ENCODE peak calls at places on chromosome 3, in six cellular contexts. One of them, this sample, is unnamed.

GRCh38 chr3:194030372-194030771 is 105.6 kb upstream of the HES1 start:
- DNase-seq in NCI-H345: peak
- DNase-seq in stimulated activated CD4-positive, alpha-beta T cell treated with anti-CD3 and anti-CD28 coated beads, Interleukin-4, amount 100 ng/mL, for 1 hour: no peak
- DNase-seq in amygdala: no peak
- DNase-seq in left cardiac atrium: no peak
- DNase-seq in AG04450: no peak
- DNase-seq in this sample: peak

GRCh38 chr3:46208167-46208704 is at the start of gene CCR1:
- DNase-seq in NCI-H345: no peak
- DNase-seq in stimulated activated CD4-positive, alpha-beta T cell treated with anti-CD3 and anti-CD28 coated beads, Interleukin-4, amount 100 ng/mL, for 1 hour: peak
- DNase-seq in amygdala: no peak
- DNase-seq in left cardiac atrium: peak
- DNase-seq in AG04450: no peak
- DNase-seq in this sample: no peak

GRCh38 chr3:16913264-16913580 is 28.5 kb downstream of the PLCL2 start:
- DNase-seq in NCI-H345: no peak
- DNase-seq in stimulated activated CD4-positive, alpha-beta T cell treated with anti-CD3 and anti-CD28 coated beads, Interleukin-4, amount 100 ng/mL, for 1 hour: no peak
- DNase-seq in amygdala: no peak
- DNase-seq in left cardiac atrium: no peak
- DNase-seq in AG04450: no peak
- DNase-seq in this sample: no peak

GRCh38 chr3:192727032-192727847 is at the start of gene FGF12:
- DNase-seq in NCI-H345: peak
- DNase-seq in stimulated activated CD4-positive, alpha-beta T cell treated with anti-CD3 and anti-CD28 coated beads, Interleukin-4, amount 100 ng/mL, for 1 hour: peak
- DNase-seq in amygdala: peak
- DNase-seq in left cardiac atrium: peak
- DNase-seq in AG04450: no peak
- DNase-seq in this sample: peak

GRCh38 chr3:143977326-143978262 is 6.0 kb downstream of the DIPK2A start:
- DNase-seq in NCI-H345: no peak
- DNase-seq in stimulated activated CD4-positive, alpha-beta T cell treated with anti-CD3 and anti-CD28 coated beads, Interleukin-4, amount 100 ng/mL, for 1 hour: no peak
- DNase-seq in amygdala: no peak
- DNase-seq in left cardiac atrium: no peak
- DNase-seq in AG04450: no peak
- DNase-seq in this sample: no peak

GRCh38 chr3:107690522-107691138 is 167.9 kb downstream of the BBX start:
- DNase-seq in NCI-H345: peak
- DNase-seq in stimulated activated CD4-positive, alpha-beta T cell treated with anti-CD3 and anti-CD28 coated beads, Interleukin-4, amount 100 ng/mL, for 1 hour: no peak
- DNase-seq in amygdala: no peak
- DNase-seq in left cardiac atrium: no peak
- DNase-seq in AG04450: peak
- DNase-seq in this sample: no peak

GRCh38 chr3:192128922-192129321 is 598.4 kb downstream of the FGF12 start:
- DNase-seq in NCI-H345: peak
- DNase-seq in stimulated activated CD4-positive, alpha-beta T cell treated with anti-CD3 and anti-CD28 coated beads, Interleukin-4, amount 100 ng/mL, for 1 hour: no peak
- DNase-seq in amygdala: no peak
- DNase-seq in left cardiac atrium: no peak
- DNase-seq in AG04450: no peak
- DNase-seq in this sample: no peak

GRCh38 chr3:177597325-177598109 is 400.2 kb upstream of the TBL1XR1 start:
- DNase-seq in NCI-H345: peak
- DNase-seq in stimulated activated CD4-positive, alpha-beta T cell treated with anti-CD3 and anti-CD28 coated beads, Interleukin-4, amount 100 ng/mL, for 1 hour: no peak
- DNase-seq in amygdala: no peak
- DNase-seq in left cardiac atrium: peak
- DNase-seq in AG04450: no peak
- DNase-seq in this sample: peak

GRCh38 chr3:186901135-186901734 is 29.1 kb upstream of the ST6GAL1 start:
- DNase-seq in NCI-H345: no peak
- DNase-seq in stimulated activated CD4-positive, alpha-beta T cell treated with anti-CD3 and anti-CD28 coated beads, Interleukin-4, amount 100 ng/mL, for 1 hour: no peak
- DNase-seq in amygdala: no peak
- DNase-seq in left cardiac atrium: no peak
- DNase-seq in AG04450: no peak
- DNase-seq in this sample: no peak

GRCh38 chr3:94336076-94336741 is 273.3 kb downstream of the NSUN3 start:
- DNase-seq in NCI-H345: no peak
- DNase-seq in stimulated activated CD4-positive, alpha-beta T cell treated with anti-CD3 and anti-CD28 coated beads, Interleukin-4, amount 100 ng/mL, for 1 hour: no peak
- DNase-seq in amygdala: no peak
- DNase-seq in left cardiac atrium: no peak
- DNase-seq in AG04450: peak
- DNase-seq in this sample: no peak

GRCh38 chr3:16927485-16927884 is 42.7 kb downstream of the PLCL2 start:
- DNase-seq in NCI-H345: no peak
- DNase-seq in stimulated activated CD4-positive, alpha-beta T cell treated with anti-CD3 and anti-CD28 coated beads, Interleukin-4, amount 100 ng/mL, for 1 hour: peak
- DNase-seq in amygdala: no peak
- DNase-seq in left cardiac atrium: no peak
- DNase-seq in AG04450: no peak
- DNase-seq in this sample: no peak

GRCh38 chr3:49864505-49864904 is 5.2 kb downstream of the CAMKV start:
- DNase-seq in NCI-H345: no peak
- DNase-seq in stimulated activated CD4-positive, alpha-beta T cell treated with anti-CD3 and anti-CD28 coated beads, Interleukin-4, amount 100 ng/mL, for 1 hour: no peak
- DNase-seq in amygdala: no peak
- DNase-seq in left cardiac atrium: no peak
- DNase-seq in AG04450: no peak
- DNase-seq in this sample: no peak

GRCh38 chr3:144162042-144162441 is 190.4 kb downstream of the DIPK2A start:
- DNase-seq in NCI-H345: peak
- DNase-seq in stimulated activated CD4-positive, alpha-beta T cell treated with anti-CD3 and anti-CD28 coated beads, Interleukin-4, amount 100 ng/mL, for 1 hour: no peak
- DNase-seq in amygdala: no peak
- DNase-seq in left cardiac atrium: no peak
- DNase-seq in AG04450: peak
- DNase-seq in this sample: no peak

GRCh38 chr3:195441971-195442572 is 748 bp downstream of the ACAP2 start:
- DNase-seq in NCI-H345: peak
- DNase-seq in stimulated activated CD4-positive, alpha-beta T cell treated with anti-CD3 and anti-CD28 coated beads, Interleukin-4, amount 100 ng/mL, for 1 hour: peak
- DNase-seq in amygdala: peak
- DNase-seq in left cardiac atrium: peak
- DNase-seq in AG04450: no peak
- DNase-seq in this sample: peak

GRCh38 chr3:129121016-129121791 is 400 bp downstream of the RAB43 start:
- DNase-seq in NCI-H345: no peak
- DNase-seq in stimulated activated CD4-positive, alpha-beta T cell treated with anti-CD3 and anti-CD28 coated beads, Interleukin-4, amount 100 ng/mL, for 1 hour: peak
- DNase-seq in amygdala: no peak
- DNase-seq in left cardiac atrium: no peak
- DNase-seq in AG04450: no peak
- DNase-seq in this sample: no peak

GRCh38 chr3:25696019-25696418 is 31.3 kb upstream of the TOP2B start:
- DNase-seq in NCI-H345: no peak
- DNase-seq in stimulated activated CD4-positive, alpha-beta T cell treated with anti-CD3 and anti-CD28 coated beads, Interleukin-4, amount 100 ng/mL, for 1 hour: no peak
- DNase-seq in amygdala: no peak
- DNase-seq in left cardiac atrium: peak
- DNase-seq in AG04450: no peak
- DNase-seq in this sample: no peak

GRCh38 chr3:139241783-139242182 is 102.0 kb upstream of the MRPS22 start:
- DNase-seq in NCI-H345: no peak
- DNase-seq in stimulated activated CD4-positive, alpha-beta T cell treated with anti-CD3 and anti-CD28 coated beads, Interleukin-4, amount 100 ng/mL, for 1 hour: no peak
- DNase-seq in amygdala: no peak
- DNase-seq in left cardiac atrium: no peak
- DNase-seq in AG04450: no peak
- DNase-seq in this sample: no peak

GRCh38 chr3:36678216-36679013 is 85.9 kb downstream of the DCLK3 start:
- DNase-seq in NCI-H345: no peak
- DNase-seq in stimulated activated CD4-positive, alpha-beta T cell treated with anti-CD3 and anti-CD28 coated beads, Interleukin-4, amount 100 ng/mL, for 1 hour: no peak
- DNase-seq in amygdala: no peak
- DNase-seq in left cardiac atrium: no peak
- DNase-seq in AG04450: no peak
- DNase-seq in this sample: no peak

GRCh38 chr3:65814883-65815578 is 223.7 kb downstream of the MAGI1 start:
- DNase-seq in NCI-H345: no peak
- DNase-seq in stimulated activated CD4-positive, alpha-beta T cell treated with anti-CD3 and anti-CD28 coated beads, Interleukin-4, amount 100 ng/mL, for 1 hour: no peak
- DNase-seq in amygdala: no peak
- DNase-seq in left cardiac atrium: no peak
- DNase-seq in AG04450: no peak
- DNase-seq in this sample: no peak

GRCh38 chr3:137460944-137461343 is 303.2 kb upstream of the SOX14 start:
- DNase-seq in NCI-H345: peak
- DNase-seq in stimulated activated CD4-positive, alpha-beta T cell treated with anti-CD3 and anti-CD28 coated beads, Interleukin-4, amount 100 ng/mL, for 1 hour: no peak
- DNase-seq in amygdala: no peak
- DNase-seq in left cardiac atrium: no peak
- DNase-seq in AG04450: no peak
- DNase-seq in this sample: no peak

GRCh38 chr3:111548060-111548459 is 6.1 kb downstream of the CD96 start:
- DNase-seq in NCI-H345: no peak
- DNase-seq in stimulated activated CD4-positive, alpha-beta T cell treated with anti-CD3 and anti-CD28 coated beads, Interleukin-4, amount 100 ng/mL, for 1 hour: no peak
- DNase-seq in amygdala: no peak
- DNase-seq in left cardiac atrium: no peak
- DNase-seq in AG04450: no peak
- DNase-seq in this sample: no peak

GRCh38 chr3:113110263-113110662 is 101.1 kb upstream of the BOC start:
- DNase-seq in NCI-H345: no peak
- DNase-seq in stimulated activated CD4-positive, alpha-beta T cell treated with anti-CD3 and anti-CD28 coated beads, Interleukin-4, amount 100 ng/mL, for 1 hour: no peak
- DNase-seq in amygdala: no peak
- DNase-seq in left cardiac atrium: no peak
- DNase-seq in AG04450: no peak
- DNase-seq in this sample: no peak

GRCh38 chr3:14170569-14171159 is 7.7 kb downstream of the XPC start:
- DNase-seq in NCI-H345: no peak
- DNase-seq in stimulated activated CD4-positive, alpha-beta T cell treated with anti-CD3 and anti-CD28 coated beads, Interleukin-4, amount 100 ng/mL, for 1 hour: no peak
- DNase-seq in amygdala: no peak
- DNase-seq in left cardiac atrium: no peak
- DNase-seq in AG04450: peak
- DNase-seq in this sample: no peak

GRCh38 chr3:184756151-184756681 is 44.4 kb upstream of the MAGEF1 start:
- DNase-seq in NCI-H345: no peak
- DNase-seq in stimulated activated CD4-positive, alpha-beta T cell treated with anti-CD3 and anti-CD28 coated beads, Interleukin-4, amount 100 ng/mL, for 1 hour: no peak
- DNase-seq in amygdala: no peak
- DNase-seq in left cardiac atrium: no peak
- DNase-seq in AG04450: no peak
- DNase-seq in this sample: no peak

GRCh38 chr3:185837409-185837808 is 12.6 kb upstream of the IGF2BP2 start:
- DNase-seq in NCI-H345: no peak
- DNase-seq in stimulated activated CD4-positive, alpha-beta T cell treated with anti-CD3 and anti-CD28 coated beads, Interleukin-4, amount 100 ng/mL, for 1 hour: no peak
- DNase-seq in amygdala: no peak
- DNase-seq in left cardiac atrium: no peak
- DNase-seq in AG04450: no peak
- DNase-seq in this sample: no peak

This sample was measured in adrenal gland.